ENCODE peak calls at places on chromosomes 11 and 22, in six cellular contexts. One of them, this sample, is unnamed. For H3F3A, the result is how much of the 10 kb centered on the place peaks cover.

GRCh38 chr11:110409174-110409573 is 20.6 kb upstream of the FDX1 start:
- DNase-seq in MM.1S: no peak
- DNase-seq in GM23338: no peak
- DNase-seq in neural progenitor cell: no peak
- DNase-seq in PC-3: no peak
- DNase-seq in GM23248: peak
- DNase-seq in this sample: no peak

GRCh38 chr11:707817-708420 is 1.9 kb downstream of the EPS8L2 start:
- DNase-seq in PC-3: peak
- DNase-seq in MM.1S: no peak
- DNase-seq in neural progenitor cell: peak
- DNase-seq in GM23338: no peak
- DNase-seq in GM23248: no peak
- DNase-seq in this sample: peak

GRCh38 chr22:17213976-17214375 is 5.3 kb downstream of the ADA2 start:
- DNase-seq in MM.1S: peak
- DNase-seq in neural progenitor cell: peak
- DNase-seq in GM23338: peak
- DNase-seq in PC-3: peak
- DNase-seq in GM23248: peak
- DNase-seq in this sample: no peak

GRCh38 chr11:66933508-66933907 is 24.7 kb downstream of the PC start:
- DNase-seq in GM23248: peak
- DNase-seq in GM23338: no peak
- DNase-seq in MM.1S: no peak
- DNase-seq in neural progenitor cell: no peak
- DNase-seq in PC-3: no peak
- DNase-seq in this sample: no peak

GRCh38 chr11:19633276-19633675 is 79.4 kb upstream of the NAV2 start:
- DNase-seq in PC-3: no peak
- DNase-seq in neural progenitor cell: no peak
- DNase-seq in GM23248: peak
- DNase-seq in GM23338: peak
- DNase-seq in MM.1S: no peak
- DNase-seq in this sample: no peak

GRCh38 chr22:17871726-17872458 is 97.6 kb upstream of the BID start:
- DNase-seq in neural progenitor cell: no peak
- DNase-seq in MM.1S: no peak
- DNase-seq in PC-3: no peak
- DNase-seq in GM23248: no peak
- DNase-seq in GM23338: no peak
- DNase-seq in this sample: no peak

GRCh38 chr22:39482768-39483167 is 19.3 kb upstream of the MIEF1 start:
- DNase-seq in GM23248: peak
- DNase-seq in MM.1S: no peak
- DNase-seq in GM23338: no peak
- DNase-seq in PC-3: no peak
- DNase-seq in neural progenitor cell: peak
- DNase-seq in this sample: no peak

GRCh38 chr11:75760710-75761493 is 7.7 kb upstream of the DGAT2 start:
- DNase-seq in PC-3: peak
- DNase-seq in GM23338: no peak
- DNase-seq in neural progenitor cell: no peak
- DNase-seq in MM.1S: no peak
- DNase-seq in GM23248: peak
- DNase-seq in this sample: peak

GRCh38 chr11:117442869-117443239 is 115.2 kb downstream of the CEP164 start:
- DNase-seq in MM.1S: no peak
- DNase-seq in neural progenitor cell: no peak
- DNase-seq in GM23248: no peak
- DNase-seq in PC-3: no peak
- DNase-seq in GM23338: no peak
- DNase-seq in this sample: no peak

GRCh38 chr11:112219476-112220232 is 6.6 kb upstream of the PTS start:
- DNase-seq in GM23248: peak
- DNase-seq in MM.1S: peak
- DNase-seq in PC-3: peak
- DNase-seq in GM23338: peak
- DNase-seq in neural progenitor cell: peak
- DNase-seq in this sample: peak

GRCh38 chr22:48197189-48197690 is 1434.8 kb downstream of the TBC1D22A start:
- DNase-seq in MM.1S: no peak
- DNase-seq in PC-3: no peak
- DNase-seq in GM23248: no peak
- DNase-seq in neural progenitor cell: no peak
- DNase-seq in GM23338: no peak
- DNase-seq in this sample: no peak

GRCh38 chr22:40641269-40641668 is 4.8 kb upstream of the MRTFA start:
- DNase-seq in GM23338: no peak
- DNase-seq in GM23248: no peak
- DNase-seq in neural progenitor cell: no peak
- DNase-seq in MM.1S: no peak
- DNase-seq in PC-3: no peak
- DNase-seq in this sample: no peak

GRCh38 chr22:21641417-21641794 is 696 bp upstream of the SDF2L1 start:
- DNase-seq in neural progenitor cell: peak
- DNase-seq in PC-3: peak
- DNase-seq in GM23248: peak
- DNase-seq in GM23338: peak
- DNase-seq in MM.1S: no peak
- DNase-seq in this sample: peak
- H3K27ac ChIP-seq in neural progenitor cell: no peak
- H3K27ac ChIP-seq in PC-3: peak
- H3K27ac ChIP-seq in GM23248: peak
- H3K27ac ChIP-seq in GM23338: no peak
- H3K27ac ChIP-seq in MM.1S: no peak
- H3K27ac ChIP-seq in this sample: peak

GRCh38 chr11:46290598-46291309 is 13.3 kb downstream of the CREB3L1 start:
- DNase-seq in GM23248: peak
- DNase-seq in MM.1S: no peak
- DNase-seq in GM23338: peak
- DNase-seq in PC-3: peak
- DNase-seq in neural progenitor cell: peak
- DNase-seq in this sample: no peak
- H3F3A ChIP-seq in GM23248: half or more
- H3F3A ChIP-seq in MM.1S: under half
- H3F3A ChIP-seq in GM23338: under half
- H3F3A ChIP-seq in PC-3: under half
- H3F3A ChIP-seq in neural progenitor cell: under half
- H3F3A ChIP-seq in this sample: under half

GRCh38 chr11:82775218-82775617 is 41.6 kb upstream of the FAM181B start:
- DNase-seq in GM23338: no peak
- DNase-seq in PC-3: no peak
- DNase-seq in MM.1S: no peak
- DNase-seq in neural progenitor cell: no peak
- DNase-seq in GM23248: no peak
- DNase-seq in this sample: no peak
- H2AFZ ChIP-seq in GM23338: no peak
- H2AFZ ChIP-seq in PC-3: peak
- H2AFZ ChIP-seq in MM.1S: peak
- H2AFZ ChIP-seq in neural progenitor cell: no peak
- H2AFZ ChIP-seq in GM23248: peak
- H2AFZ ChIP-seq in this sample: no peak

GRCh38 chr11:107446822-107447431 is 10.7 kb downstream of the CWF19L2 start:
- DNase-seq in PC-3: no peak
- DNase-seq in neural progenitor cell: peak
- DNase-seq in GM23248: no peak
- DNase-seq in GM23338: no peak
- DNase-seq in MM.1S: no peak
- DNase-seq in this sample: no peak

GRCh38 chr11:107439586-107440201 is 17.9 kb downstream of the CWF19L2 start:
- DNase-seq in GM23338: no peak
- DNase-seq in MM.1S: no peak
- DNase-seq in PC-3: no peak
- DNase-seq in GM23248: no peak
- DNase-seq in neural progenitor cell: no peak
- DNase-seq in this sample: peak

GRCh38 chr11:107438148-107438547 is 19.5 kb downstream of the CWF19L2 start:
- DNase-seq in MM.1S: no peak
- DNase-seq in PC-3: no peak
- DNase-seq in GM23248: no peak
- DNase-seq in neural progenitor cell: no peak
- DNase-seq in GM23338: no peak
- DNase-seq in this sample: no peak

GRCh38 chr11:107442715-107443215 is 14.9 kb downstream of the CWF19L2 start:
- DNase-seq in GM23248: no peak
- DNase-seq in GM23338: no peak
- DNase-seq in PC-3: no peak
- DNase-seq in MM.1S: no peak
- DNase-seq in neural progenitor cell: no peak
- DNase-seq in this sample: no peak
- H3K27ac ChIP-seq in GM23248: no peak
- H3K27ac ChIP-seq in GM23338: no peak
- H3K27ac ChIP-seq in PC-3: no peak
- H3K27ac ChIP-seq in MM.1S: no peak
- H3K27ac ChIP-seq in neural progenitor cell: no peak
- H3K27ac ChIP-seq in this sample: no peak

GRCh38 chr22:29148826-29149225 is 56.9 kb upstream of the EMID1 start:
- DNase-seq in MM.1S: no peak
- DNase-seq in PC-3: no peak
- DNase-seq in GM23248: no peak
- DNase-seq in GM23338: no peak
- DNase-seq in neural progenitor cell: no peak
- DNase-seq in this sample: no peak
- H3F3A ChIP-seq in MM.1S: under half
- H3F3A ChIP-seq in PC-3: under half
- H3F3A ChIP-seq in GM23248: under half
- H3F3A ChIP-seq in GM23338: under half
- H3F3A ChIP-seq in neural progenitor cell: under half
- H3F3A ChIP-seq in this sample: under half